ENCODE peak calls at places on chromosomes 6 and 20, in seven cellular contexts. H is OCI-LY7, S is fibroblast of mammary gland, Y is AG04450, F is fibroblast of villous mesenchyme, A is bronchial epithelial cell, E is suprapubic skin. O is an unnamed sample.

GRCh38 chr6:25487012-25487411 is 165.0 kb upstream of the SCGN start:
- DNase-seq in E (no peak), H (no peak), S (no peak), Y (no peak), F (no peak), A (no peak), O (no peak)

GRCh38 chr6:160442151-160442550 is 94.0 kb downstream of the SLC22A3 start:
- DNase-seq in S (no peak), H (no peak), E (no peak), F (no peak), A (no peak), Y (no peak), O (no peak)

GRCh38 chr20:13492001-13492480 is 146.7 kb downstream of the TASP1 start:
- DNase-seq in A (peak), F (peak), S (peak), E (peak), Y (peak), H (no peak), O (no peak)

GRCh38 chr6:136012198-136012884 is 160.8 kb downstream of the PDE7B start:
- DNase-seq in F (peak), A (peak), E (no peak), S (peak), H (no peak), Y (peak), O (no peak)

GRCh38 chr6:56101141-56101553 is 146.2 kb downstream of the COL21A1 start:
- DNase-seq in H (no peak), F (peak), S (peak), Y (peak), A (peak), E (no peak), O (no peak)

GRCh38 chr6:1422290-1422689 is 32.9 kb downstream of the FOXF2 start:
- DNase-seq in E (no peak), Y (no peak), A (no peak), H (no peak), S (no peak), F (no peak), O (no peak)

GRCh38 chr20:63066506-63067265 is 59.9 kb upstream of the BHLHE23 start:
- DNase-seq in E (peak), H (no peak), F (no peak), S (no peak), A (no peak), Y (no peak), O (peak)

GRCh38 chr6:142954844-142955243 is 9.9 kb upstream of the HIVEP2 start:
- DNase-seq in A (no peak), Y (no peak), H (no peak), E (no peak), S (no peak), F (no peak), O (no peak)

GRCh38 chr6:47789553-47789952 is 7.7 kb downstream of the OPN5 start:
- DNase-seq in E (no peak), A (peak), F (no peak), Y (no peak), H (no peak), S (no peak), O (no peak)

GRCh38 chr20:19067986-19068385 is 144.5 kb upstream of the SLC24A3 start:
- DNase-seq in S (no peak), A (no peak), Y (no peak), E (no peak), H (no peak), F (no peak), O (no peak)

GRCh38 chr20:49668181-49668877 is 45.3 kb downstream of the B4GALT5 start:
- DNase-seq in E (no peak), H (peak), S (no peak), A (no peak), F (no peak), Y (no peak), O (no peak)

GRCh38 chr6:44022296-44022661 is 105.0 kb downstream of the MRPL14 start:
- DNase-seq in F (no peak), H (no peak), S (peak), A (peak), Y (no peak), E (no peak), O (no peak)

GRCh38 chr20:10467985-10468845 is 33.1 kb downstream of the SLX4IP start:
- DNase-seq in E (no peak), Y (no peak), F (no peak), H (no peak), S (peak), A (no peak), O (no peak)

GRCh38 chr6:169503556-169503955 is 198.3 kb downstream of the WDR27 start:
- DNase-seq in E (no peak), Y (no peak), S (no peak), F (no peak), H (no peak), A (no peak), O (no peak)

GRCh38 chr20:11128131-11128831 is 454.5 kb upstream of the JAG1 start:
- DNase-seq in F (peak), Y (no peak), S (peak), A (no peak), E (no peak), H (no peak), O (no peak)

GRCh38 chr20:53871541-53871940 is 198.9 kb downstream of the BCAS1 start:
- DNase-seq in F (no peak), A (no peak), E (no peak), S (no peak), H (no peak), Y (no peak), O (no peak)

GRCh38 chr20:53873249-53873642 is 197.1 kb downstream of the BCAS1 start:
- DNase-seq in A (no peak), Y (no peak), E (no peak), S (no peak), H (peak), F (no peak), O (no peak)

GRCh38 chr20:53874104-53874503 is 196.3 kb downstream of the BCAS1 start:
- DNase-seq in S (no peak), A (no peak), E (no peak), F (no peak), H (no peak), Y (no peak), O (no peak)

GRCh38 chr20:53872081-53872541 is 198.3 kb downstream of the BCAS1 start:
- DNase-seq in E (no peak), F (no peak), S (no peak), H (peak), A (no peak), Y (no peak), O (no peak)

DNA sequence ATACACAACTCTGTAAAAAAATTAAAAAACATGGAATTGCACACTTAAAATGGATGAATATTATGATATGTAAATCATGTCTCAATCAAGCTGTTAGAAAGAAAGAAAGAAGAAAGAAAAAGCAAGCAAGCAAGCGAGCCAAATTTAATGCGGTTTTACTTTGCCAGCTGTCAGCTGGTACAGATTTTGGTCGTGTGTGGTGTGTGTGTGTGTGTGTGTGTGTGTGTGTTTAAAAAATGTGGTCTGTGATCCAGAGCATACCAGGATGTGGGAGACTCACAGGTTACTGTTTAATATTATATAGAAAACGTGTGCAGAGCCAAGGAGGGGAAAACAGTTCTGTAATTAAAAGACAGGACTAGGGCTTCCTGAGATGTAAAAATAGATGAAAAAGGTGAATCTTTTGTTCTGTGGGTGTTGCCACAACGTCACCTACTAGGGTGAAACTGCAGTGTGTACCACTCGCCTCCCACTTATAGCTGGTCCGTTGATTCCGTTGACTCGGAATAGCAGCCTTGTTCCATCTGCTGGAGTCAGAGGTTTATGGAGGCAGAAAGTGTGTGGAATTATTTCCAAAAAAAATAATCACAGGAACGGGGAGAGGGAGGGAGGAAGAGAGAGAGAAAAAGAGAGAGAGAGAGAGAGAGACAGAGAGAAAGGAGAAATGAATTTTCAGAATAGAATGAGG is 197.7 kb downstream of the BCAS1 start:
- DNase-seq in A (no peak), Y (no peak), F (no peak), S (no peak), H (peak), E (no peak), O (no peak)
- TF ChIP-seq CTCF in A (no peak), Y (no peak), F (no peak), S (no peak), H (no peak), E (no peak), O (peak)

DNA sequence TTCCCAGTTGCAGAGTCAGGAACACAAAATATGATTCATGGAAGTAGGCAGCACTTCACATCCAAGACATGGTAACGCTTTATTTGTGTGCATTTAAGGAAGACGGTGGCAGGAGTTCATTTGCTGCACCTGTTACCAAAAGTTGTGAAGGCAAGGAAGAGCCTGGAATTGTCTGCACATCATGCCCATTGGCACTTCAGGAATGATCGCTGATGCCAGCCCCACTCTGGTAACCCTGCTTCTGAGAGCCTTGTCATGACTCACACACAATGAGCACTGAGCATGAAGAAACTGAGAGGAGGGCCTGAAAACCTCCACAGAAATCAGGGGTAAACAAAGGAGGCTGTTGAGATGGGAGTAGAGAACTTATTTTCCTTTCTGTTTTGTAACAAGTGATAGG is 181.1 kb downstream of the RPS12 start:
- DNase-seq in F (no peak), A (peak), Y (no peak), H (no peak), E (no peak), S (no peak), O (no peak)
- TF ChIP-seq CTCF in F (no peak), A (no peak), Y (no peak), H (no peak), E (no peak), S (no peak), O (no peak)

GRCh38 chr20:39394461-39394860 is 432.3 kb downstream of the DHX35 start:
- DNase-seq in H (no peak), E (no peak), Y (no peak), A (no peak), S (no peak), F (no peak), O (no peak)

GRCh38 chr20:39398656-39399055 is 436.5 kb downstream of the DHX35 start:
- DNase-seq in A (no peak), Y (no peak), H (no peak), F (no peak), S (no peak), E (no peak), O (no peak)

GRCh38 chr20:39395478-39396291 is 433.5 kb downstream of the DHX35 start:
- DNase-seq in H (no peak), Y (no peak), A (no peak), F (no peak), E (no peak), S (peak), O (no peak)

GRCh38 chr20:39397646-39398045 is 435.5 kb downstream of the DHX35 start:
- DNase-seq in E (no peak), F (no peak), Y (no peak), H (no peak), A (no peak), S (no peak), O (no peak)

GRCh38 chr20:39399463-39399862 is 437.3 kb downstream of the DHX35 start:
- DNase-seq in E (no peak), H (no peak), Y (no peak), A (no peak), F (no peak), S (no peak), O (no peak)
- TF ChIP-seq CTCF in E (no peak), H (peak), Y (no peak), A (no peak), F (no peak), S (no peak), O (no peak)

GRCh38 chr6:137849076-137849708 is 17.9 kb upstream of the TNFAIP3 start:
- DNase-seq in S (no peak), Y (no peak), H (no peak), A (peak), F (peak), E (no peak), O (no peak)

GRCh38 chr6:137846772-137847313 is 20.2 kb upstream of the TNFAIP3 start:
- DNase-seq in H (no peak), Y (no peak), S (no peak), A (no peak), E (no peak), F (no peak), O (no peak)

GRCh38 chr6:137846274-137846673 is 20.8 kb upstream of the TNFAIP3 start:
- DNase-seq in A (no peak), F (no peak), H (no peak), Y (no peak), E (no peak), S (no peak), O (no peak)

GRCh38 chr6:137848672-137849071 is 18.4 kb upstream of the TNFAIP3 start:
- DNase-seq in H (no peak), A (no peak), F (peak), S (no peak), Y (peak), E (no peak), O (no peak)

DNA sequence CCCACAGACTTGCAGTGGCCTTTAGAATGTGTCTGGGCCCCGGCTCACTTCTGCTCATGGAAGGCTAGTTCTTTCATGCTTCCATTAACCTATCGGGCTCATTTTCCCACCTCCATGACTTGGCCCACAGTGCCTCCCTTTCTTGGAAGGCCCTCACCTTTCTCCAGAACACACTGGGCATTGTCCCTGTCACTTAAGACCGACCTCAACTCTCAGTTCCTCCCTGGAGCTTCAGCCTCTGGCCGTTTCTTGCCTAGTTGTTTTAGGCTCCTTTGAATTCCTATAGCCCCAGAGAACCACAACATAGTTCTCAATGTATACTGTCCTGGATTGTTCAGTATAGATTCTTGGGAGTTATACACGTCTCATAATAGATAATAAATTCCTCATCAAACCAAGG is 19.3 kb upstream of the TNFAIP3 start:
- DNase-seq in E (no peak), F (no peak), H (no peak), A (no peak), S (no peak), Y (no peak), O (no peak)
- TF ChIP-seq CTCF in E (no peak), F (no peak), H (no peak), A (no peak), S (no peak), Y (no peak), O (no peak)

GRCh38 chr6:100184473-100184872 is 190.4 kb upstream of the MCHR2 start:
- DNase-seq in Y (no peak), A (no peak), F (no peak), S (no peak), E (no peak), H (no peak), O (no peak)

GRCh38 chr6:100188754-100189153 is 194.7 kb upstream of the MCHR2 start:
- DNase-seq in F (no peak), Y (no peak), E (no peak), S (no peak), A (no peak), H (no peak), O (no peak)

GRCh38 chr6:100186552-100186951 is 192.5 kb upstream of the MCHR2 start:
- DNase-seq in S (peak), Y (no peak), H (no peak), E (no peak), F (no peak), A (no peak), O (no peak)

GRCh38 chr6:100181309-100181708 is 187.3 kb upstream of the MCHR2 start:
- DNase-seq in A (no peak), E (no peak), Y (no peak), S (no peak), F (no peak), H (no peak), O (no peak)

GRCh38 chr6:100185615-100186014 is 191.6 kb upstream of the MCHR2 start:
- DNase-seq in E (no peak), Y (no peak), A (no peak), F (no peak), S (no peak), H (no peak), O (no peak)
- TF ChIP-seq CTCF in E (no peak), Y (no peak), A (no peak), F (no peak), S (no peak), H (no peak), O (no peak)

GRCh38 chr20:17227199-17227535 is 327 bp downstream of the PCSK2 start:
- DNase-seq in S (no peak), Y (no peak), A (no peak), E (no peak), H (no peak), F (no peak), O (no peak)

GRCh38 chr20:17226410-17227198 is at the start of gene PCSK2:
- DNase-seq in A (peak), F (peak), H (no peak), S (peak), Y (peak), E (no peak), O (no peak)

GRCh38 chr20:17228624-17229061 is 1.8 kb downstream of the PCSK2 start:
- DNase-seq in S (no peak), H (no peak), Y (no peak), E (no peak), A (no peak), F (no peak), O (peak)

GRCh38 chr20:17227669-17228623 is 1.1 kb downstream of the PCSK2 start:
- DNase-seq in Y (no peak), F (no peak), H (no peak), A (no peak), S (no peak), E (no peak), O (no peak)

GRCh38 chr20:17229256-17229655 is 2.4 kb downstream of the PCSK2 start:
- DNase-seq in H (no peak), F (no peak), E (no peak), Y (no peak), A (no peak), S (no peak), O (no peak)
- TF ChIP-seq CTCF in H (no peak), F (no peak), E (no peak), Y (no peak), A (no peak), S (no peak), O (no peak)